ENCODE peak calls at places on chromosomes 12 and 14, in four cellular contexts. R is HL-60, Z is GM12878, U is K562. S is an unnamed sample.

GRCh38 chr12:117574655-117575054 is 213.2 kb upstream of the NOS1 start:
- DNase-seq in R (no peak), Z (no peak), U (no peak), S (no peak)

GRCh38 chr14:92886337-92886736 is 36.6 kb upstream of the CHGA start:
- DNase-seq in R (no peak), Z (no peak), U (no peak), S (no peak)

GRCh38 chr12:114902665-114903393 is 218.9 kb upstream of the TBX3 start:
- DNase-seq in R (no peak), Z (no peak), U (no peak), S (no peak)

GRCh38 chr14:83706555-83706954 is 1823.4 kb upstream of the FLRT2 start:
- DNase-seq in R (no peak), Z (no peak), U (no peak), S (no peak)

GRCh38 chr12:108029081-108029790 is 99.9 kb upstream of the WSCD2 start:
- DNase-seq in R (no peak), Z (no peak), U (no peak), S (no peak)

GRCh38 chr12:95605087-95605486 is 53.8 kb upstream of the USP44 start:
- DNase-seq in R (no peak), Z (no peak), U (no peak), S (no peak)

GRCh38 chr14:103185051-103186027 is 62.1 kb downstream of the TNFAIP2 start:
- DNase-seq in R (no peak), Z (no peak), U (peak), S (no peak)

GRCh38 chr14:98474900-98475299 is 797.1 kb downstream of the BCL11B start:
- DNase-seq in R (no peak), Z (no peak), U (no peak), S (no peak)

GRCh38 chr12:109770104-109770860 is 56.7 kb downstream of the FAM222A start:
- DNase-seq in R (no peak), Z (no peak), U (no peak), S (no peak)

GRCh38 chr12:106329231-106329985 is 26.9 kb downstream of the TCP11L2 start:
- DNase-seq in R (no peak), Z (no peak), U (no peak), S (no peak)

GRCh38 chr12:29562167-29562776 is 64.8 kb upstream of the OVCH1 start:
- DNase-seq in R (no peak), Z (no peak), U (no peak), S (no peak)
- TF ChIP-seq POLR2AphosphoS5 in R (no peak), Z (no peak), U (no peak), S (no peak)

DNA sequence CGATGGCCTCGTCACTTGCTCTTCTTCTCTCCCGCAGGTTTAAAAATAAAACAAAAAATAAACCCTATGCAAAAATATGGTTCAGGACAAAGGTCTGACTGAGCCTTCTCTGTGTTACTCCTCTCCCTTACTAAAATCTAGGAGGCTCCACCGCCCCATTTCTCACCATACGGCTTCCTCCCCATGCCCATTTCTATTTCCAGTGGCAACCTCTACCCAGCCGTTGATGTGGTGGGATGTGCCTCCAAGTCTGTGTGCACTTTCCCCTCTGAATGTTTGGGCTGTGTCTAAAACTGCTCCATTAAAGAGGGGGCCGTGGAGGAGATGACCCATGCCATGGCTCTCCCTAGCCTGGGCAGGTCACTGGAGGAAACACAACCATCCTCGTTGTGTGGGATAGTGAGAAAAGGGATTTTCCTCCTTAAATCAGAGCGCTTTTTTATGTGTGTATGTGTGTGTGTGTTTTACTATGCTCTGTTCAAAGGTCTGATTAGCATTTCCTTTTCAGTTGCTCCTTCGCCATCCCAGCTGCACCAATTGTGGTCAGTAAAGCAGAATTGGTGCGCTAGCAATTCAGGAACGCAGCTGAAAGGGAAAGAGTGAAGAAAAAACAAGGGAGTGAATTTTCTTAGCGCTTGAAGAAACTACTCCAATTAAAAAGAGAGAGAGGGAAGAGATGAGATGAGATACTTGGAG is 173.1 kb upstream of the PARP11 start:
- DNase-seq in R (no peak), Z (no peak), U (no peak), S (no peak)
- TF ChIP-seq SPI1 in R (no peak), Z (no peak), U (no peak), S (no peak)

DNA sequence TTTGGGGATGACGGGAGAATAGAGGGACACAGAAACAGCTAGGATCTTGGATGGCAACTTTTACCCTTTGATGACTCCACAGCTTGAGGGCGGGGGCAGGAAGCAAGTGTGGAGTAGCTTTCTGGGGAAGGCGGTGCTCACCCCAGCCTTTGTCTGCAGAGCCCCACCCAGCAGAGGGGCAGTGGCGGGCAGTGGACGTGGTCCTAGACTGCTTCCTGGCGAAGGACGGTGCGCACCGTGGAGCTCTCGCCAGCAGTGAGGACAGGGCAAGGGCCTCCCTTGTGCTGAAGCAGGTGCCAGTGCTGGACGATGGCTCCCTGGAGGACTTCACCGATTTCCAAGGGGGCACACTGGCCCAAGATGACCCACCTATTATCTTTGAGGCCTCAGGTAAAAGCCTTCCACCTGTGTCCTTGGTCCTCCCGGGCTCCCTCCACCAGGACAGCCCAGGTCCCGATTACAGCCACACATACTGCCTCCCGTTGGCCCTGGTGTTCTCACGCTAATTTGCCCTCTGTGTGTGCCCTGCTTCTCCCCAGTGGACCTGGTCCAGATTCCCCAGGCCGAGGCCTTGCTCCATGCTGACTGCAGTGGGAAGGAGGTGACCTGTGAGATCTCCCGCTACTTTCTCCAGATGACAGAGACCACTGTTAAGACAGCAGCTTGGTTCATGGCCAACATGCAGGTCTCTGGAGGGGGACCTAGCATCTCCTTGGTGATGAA is 1.2 kb downstream of the TAPBPL start:
- DNase-seq in R (no peak), Z (no peak), U (no peak), S (no peak)
- TF ChIP-seq POLR2AphosphoS5 in R (no peak), Z (peak), U (no peak), S (peak)

GRCh38 chr14:44405350-44405619 is 101.8 kb downstream of the FSCB start:
- DNase-seq in R (no peak), Z (no peak), U (peak), S (no peak)

GRCh38 chr14:44403194-44403593 is 103.9 kb downstream of the FSCB start:
- DNase-seq in R (no peak), Z (no peak), U (no peak), S (no peak)

GRCh38 chr14:44404599-44405349 is 102.3 kb downstream of the FSCB start:
- DNase-seq in R (no peak), Z (no peak), U (no peak), S (no peak)

DNA sequence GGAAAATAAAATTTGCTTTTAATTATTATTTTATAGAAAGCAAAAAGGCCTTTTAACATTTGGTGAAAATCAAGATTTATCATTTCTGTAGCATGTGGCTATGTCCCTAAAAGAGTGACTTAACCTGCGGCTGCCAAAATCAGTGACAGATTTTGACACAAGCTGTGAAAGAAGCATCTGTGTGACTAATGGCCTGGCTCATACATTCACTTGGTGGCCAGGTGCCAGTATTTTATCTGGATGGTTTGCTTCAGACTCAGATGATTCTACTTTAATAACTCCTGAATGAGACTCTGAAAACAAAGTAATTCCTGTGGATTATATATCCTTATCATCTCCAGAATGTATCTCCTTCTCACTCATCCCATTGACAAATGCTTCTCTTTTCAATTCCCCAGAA is 103.1 kb downstream of the FSCB start:
- DNase-seq in R (no peak), Z (no peak), U (no peak), S (no peak)
- TF ChIP-seq SPI1 in R (no peak), Z (no peak), U (no peak), S (no peak)

GRCh38 chr14:61183486-61183885 is 97.7 kb downstream of the TMEM30B start:
- DNase-seq in R (no peak), Z (no peak), U (no peak), S (no peak)
- TF ChIP-seq POLR2AphosphoS5 in R (no peak), Z (no peak), U (no peak), S (no peak)